ENCODE peak calls at places on chromosomes 12 and 14, in four cellular contexts. V is CD8-positive, alpha-beta T cell; I is astrocyte of the spinal cord; W is heart right ventricle. J is an unnamed sample.

GRCh38 chr12:60693019-60693626 is 1097.3 kb downstream of the SLC16A7 start:
- DNase-seq in V (no peak), I (no peak), W (no peak), J (no peak)

GRCh38 chr12:7797698-7798398 is 8.6 kb downstream of the NANOG start:
- DNase-seq in V (no peak), I (no peak), W (no peak), J (no peak)

GRCh38 chr14:106848330-106849121 is 1322.1 kb downstream of the TMEM121 start:
- DNase-seq in V (no peak), I (no peak), W (no peak), J (no peak)

GRCh38 chr12:97502600-97502999 is 40.0 kb downstream of the RMST start:
- DNase-seq in V (no peak), I (no peak), W (no peak), J (no peak)

GRCh38 chr12:123854918-123855317 is 92.8 kb downstream of the DNAH10 start:
- DNase-seq in V (no peak), I (no peak), W (no peak), J (no peak)

GRCh38 chr12:76621582-76622024 is 62.0 kb upstream of the OSBPL8 start:
- DNase-seq in V (peak), I (peak), W (peak), J (peak)

GRCh38 chr12:89571481-89572190 is 45.8 kb upstream of the POC1B start:
- DNase-seq in V (no peak), I (peak), W (no peak), J (no peak)

GRCh38 chr14:73239463-73240241 is 2.3 kb downstream of the PAPLN start:
- DNase-seq in V (no peak), I (peak), W (peak), J (peak)

DNA sequence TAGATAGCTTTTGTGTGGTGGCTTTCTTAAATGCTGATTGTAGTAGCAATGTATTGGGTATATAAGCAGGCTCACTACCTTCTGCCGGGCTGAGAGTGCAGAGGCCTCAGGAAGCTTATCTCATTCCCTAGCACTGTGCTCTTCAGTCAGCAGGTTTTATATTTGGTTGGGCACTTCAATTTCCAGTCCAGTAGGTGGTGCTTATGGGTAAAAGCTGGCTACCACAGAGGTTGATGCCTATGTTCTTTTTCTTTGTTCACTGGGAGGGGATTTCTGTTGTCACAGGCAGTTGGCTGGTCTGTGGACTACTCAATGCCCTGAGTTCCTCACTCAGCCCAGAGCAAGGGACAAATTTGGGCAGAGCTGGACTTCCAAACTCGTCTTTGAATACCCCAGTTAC is 43.0 kb upstream of the GLIPR1 start:
- DNase-seq in V (no peak), I (peak), W (no peak), J (no peak)
- TF ChIP-seq CTCF in V (peak), I (peak), W (no peak), J (no peak)

GRCh38 chr14:68094158-68094557 is 274.6 kb downstream of the RAD51B start:
- DNase-seq in V (no peak), I (peak), W (no peak), J (no peak)
- TF ChIP-seq CTCF in V (no peak), I (no peak), W (no peak), J (no peak)

GRCh38 chr12:69056743-69057515 is 124.0 kb upstream of the CPM start:
- DNase-seq in V (no peak), I (peak), W (no peak), J (no peak)

GRCh38 chr12:69059465-69060457 is 126.8 kb upstream of the CPM start:
- DNase-seq in V (no peak), I (peak), W (no peak), J (no peak)

GRCh38 chr12:69055280-69055679 is 122.3 kb upstream of the CPM start:
- DNase-seq in V (no peak), I (no peak), W (no peak), J (no peak)

GRCh38 chr12:69055706-69056105 is 122.7 kb upstream of the CPM start:
- DNase-seq in V (no peak), I (no peak), W (no peak), J (no peak)

DNA sequence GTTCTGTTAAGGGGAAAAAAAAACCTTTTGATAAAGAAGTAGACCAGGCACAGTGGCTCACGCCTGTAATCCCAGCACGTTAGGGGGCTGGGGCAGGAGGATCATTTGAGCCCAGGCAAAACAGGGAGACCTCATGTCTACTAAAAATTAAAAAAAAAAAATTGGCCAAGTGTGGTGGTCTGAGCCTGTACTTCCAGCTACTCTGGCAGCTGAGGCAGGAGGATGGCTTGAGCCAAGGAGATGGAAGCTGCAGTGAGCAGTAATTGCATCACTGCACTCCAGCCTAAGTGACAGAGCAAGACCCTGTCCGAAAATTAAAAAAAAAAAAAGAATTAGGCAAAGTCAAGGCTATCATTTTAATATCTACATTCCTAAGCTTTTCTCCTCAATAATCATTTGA is 124.8 kb upstream of the CPM start:
- DNase-seq in V (no peak), I (no peak), W (no peak), J (no peak)
- TF ChIP-seq CTCF in V (no peak), I (no peak), W (no peak), J (no peak)

GRCh38 chr12:31020385-31021166 is 53.1 kb upstream of the DDX11 start:
- DNase-seq in V (no peak), I (no peak), W (no peak), J (no peak)

GRCh38 chr12:31019561-31020308 is 53.9 kb upstream of the DDX11 start:
- DNase-seq in V (no peak), I (no peak), W (no peak), J (no peak)

GRCh38 chr12:31021181-31021580 is 52.5 kb upstream of the DDX11 start:
- DNase-seq in V (no peak), I (no peak), W (no peak), J (no peak)

GRCh38 chr12:31023271-31023724 is 50.4 kb upstream of the DDX11 start:
- DNase-seq in V (no peak), I (no peak), W (no peak), J (no peak)

DNA sequence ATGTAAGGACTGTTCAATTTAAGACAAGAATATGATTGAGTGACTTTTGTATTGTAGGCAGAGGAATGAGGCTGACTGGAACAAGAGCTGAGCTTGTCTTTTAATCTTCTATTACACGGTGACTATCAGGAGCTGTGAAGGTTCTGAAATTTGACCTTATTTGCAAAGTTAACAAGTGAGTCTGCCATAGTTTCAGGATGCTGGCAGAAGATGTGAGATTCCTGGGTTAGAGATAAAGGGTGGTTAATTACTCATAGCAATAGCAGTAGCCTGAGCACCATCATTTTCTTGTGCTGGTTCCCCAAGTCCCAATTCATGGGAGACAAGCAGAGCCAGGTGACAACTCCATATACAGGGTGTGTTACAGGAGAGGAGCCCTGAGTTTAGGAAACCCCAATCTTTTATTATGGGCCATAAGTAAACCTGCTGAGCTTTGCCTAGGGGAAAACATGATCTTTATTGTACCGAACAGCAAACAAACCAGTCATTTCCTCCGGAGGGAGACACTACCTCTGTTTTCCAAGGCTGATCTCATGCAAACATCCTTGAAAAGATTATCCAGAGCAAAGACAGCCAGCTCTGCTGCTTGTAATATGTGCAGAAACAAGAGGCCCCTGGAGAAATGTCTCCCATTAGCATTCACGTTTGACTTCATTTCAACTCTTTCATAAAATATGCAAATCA is 51.7 kb upstream of the DDX11 start:
- DNase-seq in V (no peak), I (no peak), W (no peak), J (no peak)
- TF ChIP-seq CTCF in V (no peak), I (no peak), W (no peak), J (no peak)

GRCh38 chr12:118220697-118221096 is 84.8 kb downstream of the PEBP1 start:
- DNase-seq in V (no peak), I (no peak), W (no peak), J (no peak)
- TF ChIP-seq CTCF in V (no peak), I (no peak), W (no peak), J (no peak)

GRCh38 chr14:86639146-86639545 is 1109.2 kb downstream of the FLRT2 start:
- DNase-seq in V (no peak), I (no peak), W (no peak), J (no peak)
- TF ChIP-seq CTCF in V (no peak), I (no peak), W (no peak), J (no peak)

GRCh38 chr12:15522574-15523187 is 200.4 kb downstream of the PTPRO start:
- DNase-seq in V (no peak), I (peak), W (no peak), J (no peak)
- TF ChIP-seq CTCF in V (no peak), I (peak), W (peak), J (peak)

DNA sequence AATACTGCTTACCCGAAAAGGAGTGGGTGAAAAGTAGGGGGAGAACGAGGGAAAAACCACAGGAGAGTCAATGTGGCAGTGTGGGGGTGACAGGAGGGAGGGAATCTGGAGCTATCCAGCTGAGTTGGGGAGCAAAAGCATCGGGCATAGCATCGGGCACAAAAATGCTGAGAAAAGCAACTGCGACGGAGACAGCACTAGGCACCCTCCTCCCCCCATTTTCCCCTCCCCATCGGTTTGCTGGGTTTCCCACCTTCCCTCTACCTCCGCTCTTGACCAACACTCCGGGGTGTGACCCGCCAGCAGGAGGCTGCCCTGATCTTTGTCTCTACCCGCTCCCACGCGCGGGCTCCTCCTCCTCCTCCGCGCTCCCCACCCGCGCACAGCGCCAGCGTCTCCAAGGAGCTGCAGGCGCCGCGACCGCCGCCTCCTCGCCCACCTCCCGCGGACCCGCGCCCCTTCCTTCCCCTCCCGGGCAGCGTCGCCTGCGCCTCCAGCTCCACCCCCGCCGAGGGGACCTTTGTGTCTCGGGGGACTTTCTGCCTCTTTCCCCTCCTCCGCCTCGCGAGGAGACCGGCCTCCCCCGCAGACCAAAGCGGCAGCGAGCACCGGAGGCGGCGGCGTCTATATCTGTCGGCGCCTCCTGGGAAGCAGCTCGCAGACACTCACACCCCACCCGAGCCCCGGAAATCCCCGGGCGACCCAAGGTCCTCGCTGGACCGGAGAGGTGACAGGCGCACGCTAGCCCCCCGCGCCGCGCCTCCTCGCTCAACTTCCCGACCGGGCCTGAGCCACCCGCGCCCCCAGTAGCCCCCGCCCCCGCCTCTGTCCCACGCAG is 939 bp downstream of the CDK17 start:
- DNase-seq in V (peak), I (peak), W (peak), J (peak)
- TF ChIP-seq CTCF in V (peak), I (peak), W (peak), J (no peak)